ENCODE peak calls at places on chromosomes 4 and X, in six cellular contexts. X, C, Q, D, P and Y are unnamed samples.

GRCh38 chr4:123340381-123340701 is 56.3 kb upstream of the SPRY1 start:
- DNase-seq in X (peak; percentile 83), C (no peak), Q (no peak), D (peak; percentile 61), P (no peak), Y (no peak)

GRCh38 chr4:106695846-106696245 is 327.3 kb upstream of the GIMD1 start:
- DNase-seq in X (no peak), C (no peak), Q (no peak), D (no peak), P (no peak), Y (no peak)

GRCh38 chr4:144720491-144720890 is 74.5 kb downstream of the HHIP start:
- DNase-seq in X (no peak), C (no peak), Q (no peak), D (no peak), P (no peak), Y (no peak)

GRCh38 chr4:54495091-54495490 is 162.7 kb upstream of the KIT start:
- DNase-seq in X (no peak), C (no peak), Q (no peak), D (no peak), P (no peak), Y (no peak)

GRCh38 chr4:175671491-175671934 is 140.6 kb downstream of the GPM6A start:
- DNase-seq in X (no peak), C (no peak), Q (no peak), D (peak; percentile 7), P (no peak), Y (no peak)

GRCh38 chr4:72006576-72006975 is 25.2 kb upstream of the NPFFR2 start:
- DNase-seq in X (peak; percentile 3), C (no peak), Q (no peak), D (no peak), P (no peak), Y (no peak)

GRCh38 chrX:39896951-39897740 is 200.6 kb downstream of the BCOR start:
- DNase-seq in X (peak; percentile 75), C (no peak), Q (no peak), D (no peak), P (no peak), Y (no peak)

GRCh38 chr4:4968161-4968757 is 51.0 kb downstream of the CYTL1 start:
- DNase-seq in X (no peak), C (no peak), Q (no peak), D (no peak), P (no peak), Y (no peak)

GRCh38 chr4:99868126-99868596 is 26.1 kb downstream of the LAMTOR3 start:
- DNase-seq in X (peak; percentile 14), C (no peak), Q (no peak), D (no peak), P (no peak), Y (no peak)

GRCh38 chr4:168057412-168057811 is 34.9 kb upstream of the ANXA10 start:
- DNase-seq in X (no peak), C (no peak), Q (no peak), D (no peak), P (no peak), Y (no peak)

GRCh38 chr4:44740201-44740600 is 13.8 kb upstream of the GNPDA2 start:
- DNase-seq in X (no peak), C (no peak), Q (no peak), D (no peak), P (no peak), Y (no peak)

GRCh38 chr4:80072607-80073361 is at the start of gene ANTXR2:
- DNase-seq in X (peak; percentile 99), C (peak; percentile 76), Q (peak; percentile 96), D (peak; percentile 47), P (peak; percentile 94), Y (peak; percentile 96)

GRCh38 chr4:80462537-80463207 is 127.1 kb downstream of the CFAP299 start:
- DNase-seq in X (no peak), C (no peak), Q (no peak), D (no peak), P (no peak), Y (no peak)

GRCh38 chr4:142353149-142353738 is 492.9 kb downstream of the INPP4B start:
- DNase-seq in X (peak; percentile 81), C (no peak), Q (no peak), D (no peak), P (no peak), Y (no peak)

GRCh38 chr4:64598068-64598467 is 188.8 kb upstream of the TECRL start:
- DNase-seq in X (no peak), C (no peak), Q (no peak), D (no peak), P (no peak), Y (no peak)

GRCh38 chr4:107018336-107018735 is 17.8 kb downstream of the DKK2 start:
- DNase-seq in X (no peak), C (no peak), Q (no peak), D (no peak), P (no peak), Y (no peak)

GRCh38 chrX:14698770-14699169 is 169.4 kb downstream of the GLRA2 start:
- DNase-seq in X (no peak), C (no peak), Q (no peak), D (no peak), P (no peak), Y (no peak)

GRCh38 chrX:130120746-130121504 is 10.6 kb upstream of the ELF4 start:
- DNase-seq in X (peak; percentile 79), C (peak; percentile 81), Q (peak; percentile 59), D (peak; percentile 84), P (peak; percentile 87), Y (peak; percentile 89)

GRCh38 chrX:68895339-68896250 is 66.8 kb downstream of the EFNB1 start:
- DNase-seq in X (peak; percentile 66), C (no peak), Q (no peak), D (no peak), P (peak; percentile 80), Y (peak; percentile 86)

GRCh38 chrX:138925330-138925729 is 213.8 kb upstream of the FGF13 start:
- DNase-seq in X (peak; percentile 54), C (no peak), Q (no peak), D (no peak), P (no peak), Y (no peak)

GRCh38 chrX:8433296-8434094 is 31.1 kb upstream of the VCX3B start:
- DNase-seq in X (no peak), C (no peak), Q (no peak), D (no peak), P (no peak), Y (no peak)

DNA sequence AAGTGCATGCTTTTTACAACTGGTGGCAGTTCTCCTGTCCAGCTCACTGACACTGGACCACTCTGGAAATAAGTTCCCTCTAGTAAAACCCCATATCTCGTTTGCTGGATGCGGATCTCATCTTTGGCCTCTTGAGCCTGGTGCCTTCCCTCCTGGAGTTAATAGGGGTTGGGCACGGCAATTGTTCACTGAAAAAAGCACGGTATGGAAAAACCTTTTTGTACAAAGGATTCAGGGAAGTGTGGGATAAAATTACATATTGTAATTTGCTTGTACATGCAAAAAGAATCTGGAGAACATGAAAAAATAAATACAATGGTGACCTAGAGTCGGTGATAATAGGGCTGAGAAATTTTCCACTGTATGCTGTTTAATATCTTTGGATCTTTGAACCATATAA is 30.6 kb downstream of the TBC1D9 start:
- DNase-seq in X (no peak), C (no peak), Q (no peak), D (no peak), P (no peak), Y (no peak)
- H3K4me1 ChIP-seq in X (peaks cover 4% of the 10 kb centered on the region), C (no peaks in the 10 kb centered on the region), Q (peaks cover 16% of the 10 kb centered on the region), D (peaks cover 45% of the 10 kb centered on the region), P (peaks cover 3% of the 10 kb centered on the region), Y (peaks cover 19% of the 10 kb centered on the region)

DNA sequence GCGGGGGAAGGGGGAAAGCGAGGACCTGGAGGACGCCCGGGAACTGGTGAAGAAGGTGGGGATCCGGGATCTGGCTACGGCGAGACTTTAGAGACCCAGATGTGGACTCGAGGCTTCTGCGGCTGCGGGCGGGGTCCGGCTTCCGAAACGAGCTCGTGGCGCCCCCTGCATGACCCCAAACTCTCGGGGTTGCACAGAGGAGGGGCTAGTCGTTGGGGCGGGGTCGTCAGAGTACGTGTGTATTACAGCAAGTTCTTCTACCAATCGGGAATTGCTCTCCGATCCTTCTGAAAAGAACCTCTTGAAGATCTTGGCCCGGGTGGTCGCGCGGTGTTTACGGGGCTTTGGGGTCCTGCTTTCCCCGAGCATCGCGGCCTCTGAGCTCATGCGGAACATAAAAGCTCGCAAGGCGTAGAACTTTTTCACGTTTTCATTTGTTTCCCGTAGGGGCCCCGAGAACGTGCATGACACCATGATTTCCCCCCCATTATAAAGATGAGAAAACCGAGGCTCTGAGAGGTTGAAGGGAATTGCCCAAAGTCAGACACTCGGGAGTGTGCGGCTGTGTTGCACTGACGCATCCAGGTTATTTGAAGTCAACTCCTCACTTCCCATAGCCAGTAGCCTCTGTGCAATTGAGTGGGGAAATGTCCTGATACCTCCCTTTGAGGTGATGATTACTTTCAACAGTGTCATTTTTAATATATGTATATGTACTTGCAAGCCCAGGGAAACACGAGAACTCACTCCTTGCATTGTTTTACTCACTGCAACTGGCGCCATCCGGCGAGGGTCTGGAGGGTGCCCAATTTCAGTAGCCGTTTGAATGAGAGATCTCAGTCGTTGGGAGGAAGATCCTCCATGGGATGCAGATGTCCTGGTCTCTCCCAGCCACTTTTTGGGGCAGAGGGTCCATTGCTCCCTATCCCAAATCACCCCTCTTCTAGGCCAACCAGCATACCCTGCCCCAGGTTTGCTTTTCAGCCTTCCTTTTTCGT is at the start of gene BEND4:
- DNase-seq in X (no peak), C (no peak), Q (no peak), D (no peak), P (peak; percentile 81), Y (no peak)
- H3K4me3 ChIP-seq in X (peak within 1 kb of the TSS; percentile 39), C (peak within 1 kb of the TSS; percentile 39), Q (peak within 1 kb of the TSS; percentile 47), D (peak within 1 kb of the TSS; percentile 42), P (peak within 1 kb of the TSS; percentile 75), Y (peak within 1 kb of the TSS; percentile 36)

GRCh38 chrX:102651968-102652744 is 873 bp downstream of the GPRASP1 start:
- DNase-seq in X (peak; percentile 57), C (peak; percentile 71), Q (peak; percentile 42), D (peak; percentile 16), P (peak; percentile 68), Y (peak; percentile 83)
- TF ChIP-seq CTCF in X (peak; percentile 67), C (peak; percentile 49), Q (peak; percentile 35), D (peak; percentile 15), P (peak; percentile 56), Y (peak; percentile 45)

GRCh38 chr4:57073559-57073958 is 36.6 kb downstream of the IGFBP7 start:
- DNase-seq in X (no peak), C (no peak), Q (no peak), D (no peak), P (no peak), Y (no peak)

GRCh38 chr4:57074753-57075152 is 35.4 kb downstream of the IGFBP7 start:
- DNase-seq in X (peak; percentile 73), C (no peak), Q (no peak), D (no peak), P (no peak), Y (no peak)

GRCh38 chr4:57068237-57068981 is 41.8 kb downstream of the IGFBP7 start:
- DNase-seq in X (no peak), C (no peak), Q (no peak), D (no peak), P (no peak), Y (no peak)

GRCh38 chr4:57071340-57071739 is 38.8 kb downstream of the IGFBP7 start:
- DNase-seq in X (peak; percentile 77), C (no peak), Q (no peak), D (no peak), P (no peak), Y (no peak)

GRCh38 chr4:57070461-57070860 is 39.7 kb downstream of the IGFBP7 start:
- DNase-seq in X (no peak), C (no peak), Q (no peak), D (no peak), P (no peak), Y (no peak)
- H3K4me1 ChIP-seq in X (peaks cover 12% of the 10 kb centered on the region), C (no peaks in the 10 kb centered on the region), Q (no peaks in the 10 kb centered on the region), D (peaks cover 85% of the 10 kb centered on the region), P (no peaks in the 10 kb centered on the region), Y (peaks cover 35% of the 10 kb centered on the region)

GRCh38 chrX:100409316-100410082 is 574 bp downstream of the PCDH19 start:
- DNase-seq in X (no peak), C (no peak), Q (no peak), D (no peak), P (no peak), Y (no peak)
- H3K4me3 ChIP-seq in X (peak overlapping the region; percentile 39), C (peak overlapping the region; percentile 15), Q (peak overlapping the region; percentile 43), D (peak overlapping the region; percentile 50), P (peak overlapping the region; percentile 21), Y (peak overlapping the region; percentile 30)